ENCODE peak calls at places on chromosome 13, in eight cellular contexts. B is NB4, Z is K562, U is A549, P is adrenal gland, Y is heart left ventricle, E is body of pancreas, J is Peyer's patch. D is an unnamed sample.

GRCh38 chr13:36712785-36713184 is 39.0 kb downstream of the SERTM1 start:
- DNase-seq in B (peak), Z (no peak), U (no peak), P (peak), Y (no peak), E (no peak), J (no peak), D (no peak)

GRCh38 chr13:75839418-75839817 is 203.3 kb downstream of the LMO7 start:
- DNase-seq in B (no peak), Z (no peak), U (no peak), P (no peak), Y (no peak), E (no peak), J (no peak), D (no peak)

GRCh38 chr13:101917833-101918755 is 465.6 kb downstream of the ITGBL1 start:
- DNase-seq in B (no peak), Z (no peak), U (no peak), P (peak), Y (no peak), E (peak), J (no peak), D (peak)

GRCh38 chr13:66996503-66996902 is 233.6 kb downstream of the PCDH9 start:
- DNase-seq in B (no peak), Z (no peak), U (no peak), P (no peak), Y (no peak), E (no peak), J (no peak), D (no peak)

GRCh38 chr13:31172001-31172400 is 10.3 kb upstream of the HSPH1 start:
- DNase-seq in B (peak), Z (no peak), U (no peak), P (no peak), Y (no peak), E (no peak), J (no peak), D (no peak)

GRCh38 chr13:92843549-92843948 is 383.1 kb upstream of the GPC6 start:
- DNase-seq in B (no peak), Z (no peak), U (no peak), P (no peak), Y (no peak), E (no peak), J (no peak), D (no peak)

GRCh38 chr13:100608906-100609305 is 20.3 kb upstream of the GGACT start:
- DNase-seq in B (peak), Z (peak), U (no peak), P (no peak), Y (no peak), E (no peak), J (peak), D (peak)

GRCh38 chr13:27923794-27924528 is 4.2 kb downstream of the PDX1 start:
- DNase-seq in B (no peak), Z (no peak), U (no peak), P (no peak), Y (no peak), E (no peak), J (no peak), D (no peak)

GRCh38 chr13:36102721-36103120 is 28.5 kb downstream of the DCLK1 start:
- DNase-seq in B (no peak), Z (no peak), U (no peak), P (no peak), Y (no peak), E (no peak), J (no peak), D (no peak)

GRCh38 chr13:27406178-27406939 is 18.1 kb upstream of the GTF3A start:
- DNase-seq in B (peak), Z (peak), U (peak), P (no peak), Y (no peak), E (peak), J (peak), D (peak)

GRCh38 chr13:51257187-51257586 is 35.0 kb downstream of the FAM124A start:
- DNase-seq in B (peak), Z (no peak), U (no peak), P (no peak), Y (no peak), E (no peak), J (no peak), D (no peak)

GRCh38 chr13:79522583-79522982 is 41.6 kb downstream of the NDFIP2 start:
- DNase-seq in B (peak), Z (no peak), U (no peak), P (no peak), Y (no peak), E (no peak), J (no peak), D (no peak)

GRCh38 chr13:73718248-73718647 is 416.0 kb downstream of the KLF12 start:
- DNase-seq in B (no peak), Z (no peak), U (no peak), P (no peak), Y (no peak), E (no peak), J (no peak), D (no peak)

GRCh38 chr13:27967203-27967735 is 1.8 kb downstream of the CDX2 start:
- DNase-seq in B (peak), Z (no peak), U (no peak), P (peak), Y (no peak), E (no peak), J (no peak), D (no peak)

GRCh38 chr13:32068255-32068654 is 36.7 kb downstream of the FRY start:
- DNase-seq in B (no peak), Z (no peak), U (no peak), P (no peak), Y (no peak), E (no peak), J (no peak), D (no peak)

GRCh38 chr13:109786457-109787134 is at the start of gene IRS2:
- DNase-seq in B (peak), Z (peak), U (peak), P (peak), Y (peak), E (peak), J (peak), D (peak)
- TF ChIP-seq POLR2A in B (peak), Z (no peak), U (peak), P (peak), Y (peak), E (peak), J (peak), D (peak)

GRCh38 chr13:24922390-24923304 is 158.7 kb downstream of the RNF17 start:
- DNase-seq in B (peak), Z (peak), U (peak), P (peak), Y (peak), E (peak), J (peak), D (peak)
- TF ChIP-seq POLR2A in B (peak), Z (peak), U (peak), P (peak), Y (no peak), E (peak), J (peak), D (peak)

GRCh38 chr13:98577823-98578285 is 947 bp upstream of the STK24 start:
- DNase-seq in B (no peak), Z (no peak), U (no peak), P (no peak), Y (no peak), E (peak), J (peak), D (no peak)
- TF ChIP-seq POLR2A in B (no peak), Z (no peak), U (no peak), P (no peak), Y (no peak), E (no peak), J (no peak), D (no peak)

DNA sequence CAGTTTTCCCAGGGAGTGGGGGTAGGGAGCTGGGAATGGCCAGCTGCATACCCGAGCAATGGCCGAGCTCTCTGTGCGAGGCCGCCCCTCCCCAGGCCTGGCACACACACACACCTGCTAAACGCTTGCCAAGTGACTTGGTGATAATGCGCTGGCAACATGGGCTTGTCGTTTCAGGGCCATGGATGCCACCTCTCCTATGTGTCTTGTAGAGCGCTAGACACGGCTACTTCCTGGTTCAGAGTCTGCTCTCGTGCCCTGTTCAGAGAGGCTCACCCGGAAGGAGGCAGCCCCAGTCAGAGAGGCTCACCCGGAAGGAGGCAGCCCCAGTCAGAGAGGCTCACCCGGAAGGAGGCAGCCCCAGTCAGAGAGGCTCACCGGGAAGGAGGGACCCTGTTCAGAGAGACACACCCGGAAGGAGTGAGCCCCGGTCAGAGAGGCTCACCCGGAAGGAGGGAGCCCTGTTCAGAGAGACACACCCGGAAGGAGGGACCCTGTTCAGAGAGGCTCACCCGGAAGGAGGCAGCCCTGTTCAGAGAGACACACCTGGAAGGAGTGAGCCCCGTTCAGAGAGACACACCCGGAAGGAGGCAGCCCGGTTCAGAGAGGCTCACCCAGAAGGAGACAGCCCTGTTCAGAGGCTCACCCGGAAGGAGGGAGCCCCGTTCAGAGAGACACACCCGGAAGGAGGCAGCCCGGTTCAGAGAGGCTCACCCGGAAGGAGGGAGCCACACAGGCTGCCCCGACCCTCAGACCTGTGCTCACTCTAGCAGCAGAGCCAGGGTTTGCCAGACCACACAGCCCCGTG is 4.2 kb downstream of the ADPRHL1 start:
- DNase-seq in B (peak), Z (peak), U (peak), P (peak), Y (no peak), E (peak), J (peak), D (no peak)
- TF ChIP-seq POLR2A in B (peak), Z (peak), U (peak), P (no peak), Y (no peak), E (peak), J (peak), D (no peak)

GRCh38 chr13:99087954-99088491 is 110.2 kb upstream of the DOCK9 start:
- DNase-seq in B (no peak), Z (no peak), U (peak), P (no peak), Y (no peak), E (peak), J (no peak), D (no peak)

GRCh38 chr13:99085846-99086148 is 107.9 kb upstream of the DOCK9 start:
- DNase-seq in B (no peak), Z (no peak), U (no peak), P (no peak), Y (no peak), E (no peak), J (no peak), D (no peak)

GRCh38 chr13:99086149-99086868 is 108.4 kb upstream of the DOCK9 start:
- DNase-seq in B (peak), Z (peak), U (peak), P (peak), Y (peak), E (peak), J (peak), D (peak)

GRCh38 chr13:99086869-99087129 is 108.9 kb upstream of the DOCK9 start:
- DNase-seq in B (no peak), Z (no peak), U (peak), P (peak), Y (no peak), E (no peak), J (no peak), D (peak)

GRCh38 chr13:99087130-99087953 is 109.5 kb upstream of the DOCK9 start:
- DNase-seq in B (no peak), Z (peak), U (peak), P (peak), Y (peak), E (peak), J (peak), D (peak)
- TF ChIP-seq POLR2A in B (no peak), Z (peak), U (peak), P (peak), Y (peak), E (peak), J (peak), D (peak)